ENCODE peak calls at places on chromosomes 2 and 18, in eight cellular contexts. One of them, this sample, is unnamed.

GRCh38 chr18:29439398-29439797 is 1262.5 kb upstream of the CDH2 start:
- DNase-seq in heart right ventricle: no peak
- DNase-seq in left ventricle myocardium inferior: no peak
- DNase-seq in astrocyte: no peak
- DNase-seq in HFFc6: no peak
- DNase-seq in cardiac fibroblast: peak
- DNase-seq in GM20000: no peak
- DNase-seq in esophagus squamous epithelium: no peak
- DNase-seq in this sample: no peak

GRCh38 chr2:191202209-191202721 is 42.9 kb upstream of the MYO1B start:
- DNase-seq in left ventricle myocardium inferior: no peak
- DNase-seq in esophagus squamous epithelium: no peak
- DNase-seq in heart right ventricle: no peak
- DNase-seq in GM20000: no peak
- DNase-seq in HFFc6: peak
- DNase-seq in astrocyte: peak
- DNase-seq in cardiac fibroblast: peak
- DNase-seq in this sample: peak

GRCh38 chr2:172811027-172811426 is 75.4 kb downstream of the RAPGEF4 start:
- DNase-seq in esophagus squamous epithelium: no peak
- DNase-seq in left ventricle myocardium inferior: no peak
- DNase-seq in astrocyte: no peak
- DNase-seq in heart right ventricle: no peak
- DNase-seq in GM20000: no peak
- DNase-seq in cardiac fibroblast: peak
- DNase-seq in HFFc6: no peak
- DNase-seq in this sample: no peak

GRCh38 chr2:24929230-24929629 is 9.2 kb upstream of the ADCY3 start:
- DNase-seq in cardiac fibroblast: no peak
- DNase-seq in left ventricle myocardium inferior: no peak
- DNase-seq in GM20000: no peak
- DNase-seq in astrocyte: no peak
- DNase-seq in HFFc6: no peak
- DNase-seq in heart right ventricle: no peak
- DNase-seq in esophagus squamous epithelium: no peak
- DNase-seq in this sample: peak

GRCh38 chr2:89833780-89834117 is 1142.3 kb downstream of the RPIA start:
- DNase-seq in esophagus squamous epithelium: no peak
- DNase-seq in left ventricle myocardium inferior: no peak
- DNase-seq in heart right ventricle: no peak
- DNase-seq in GM20000: peak
- DNase-seq in cardiac fibroblast: peak
- DNase-seq in astrocyte: peak
- DNase-seq in HFFc6: no peak
- DNase-seq in this sample: peak

GRCh38 chr18:49137093-49137492 is 186.3 kb upstream of the SMAD7 start:
- DNase-seq in heart right ventricle: no peak
- DNase-seq in left ventricle myocardium inferior: no peak
- DNase-seq in cardiac fibroblast: peak
- DNase-seq in esophagus squamous epithelium: no peak
- DNase-seq in GM20000: no peak
- DNase-seq in HFFc6: no peak
- DNase-seq in astrocyte: no peak
- DNase-seq in this sample: no peak

GRCh38 chr18:57141208-57142129 is 5.4 kb upstream of the BOD1L2 start:
- DNase-seq in cardiac fibroblast: no peak
- DNase-seq in GM20000: no peak
- DNase-seq in heart right ventricle: no peak
- DNase-seq in left ventricle myocardium inferior: no peak
- DNase-seq in esophagus squamous epithelium: no peak
- DNase-seq in HFFc6: no peak
- DNase-seq in astrocyte: no peak
- DNase-seq in this sample: peak

GRCh38 chr2:12558519-12558918 is 158.2 kb upstream of the TRIB2 start:
- DNase-seq in astrocyte: no peak
- DNase-seq in cardiac fibroblast: no peak
- DNase-seq in GM20000: no peak
- DNase-seq in esophagus squamous epithelium: no peak
- DNase-seq in HFFc6: no peak
- DNase-seq in heart right ventricle: no peak
- DNase-seq in left ventricle myocardium inferior: no peak
- DNase-seq in this sample: no peak

GRCh38 chr2:159118115-159118858 is 149.8 kb downstream of the TANC1 start:
- DNase-seq in esophagus squamous epithelium: peak
- DNase-seq in GM20000: peak
- DNase-seq in HFFc6: peak
- DNase-seq in heart right ventricle: peak
- DNase-seq in left ventricle myocardium inferior: peak
- DNase-seq in astrocyte: peak
- DNase-seq in cardiac fibroblast: peak
- DNase-seq in this sample: peak

GRCh38 chr2:171957061-171957460 is 34.8 kb downstream of the HAT1 start:
- DNase-seq in astrocyte: no peak
- DNase-seq in GM20000: no peak
- DNase-seq in cardiac fibroblast: no peak
- DNase-seq in left ventricle myocardium inferior: no peak
- DNase-seq in esophagus squamous epithelium: no peak
- DNase-seq in HFFc6: peak
- DNase-seq in heart right ventricle: no peak
- DNase-seq in this sample: peak

GRCh38 chr2:210502997-210503621 is 26.6 kb upstream of the LANCL1 start:
- DNase-seq in astrocyte: peak
- DNase-seq in esophagus squamous epithelium: no peak
- DNase-seq in HFFc6: peak
- DNase-seq in heart right ventricle: no peak
- DNase-seq in cardiac fibroblast: peak
- DNase-seq in left ventricle myocardium inferior: peak
- DNase-seq in GM20000: peak
- DNase-seq in this sample: peak

GRCh38 chr18:46660955-46661749 is 4.1 kb upstream of the LOXHD1 start:
- DNase-seq in astrocyte: peak
- DNase-seq in cardiac fibroblast: peak
- DNase-seq in left ventricle myocardium inferior: no peak
- DNase-seq in heart right ventricle: no peak
- DNase-seq in esophagus squamous epithelium: no peak
- DNase-seq in HFFc6: peak
- DNase-seq in GM20000: no peak
- DNase-seq in this sample: no peak

GRCh38 chr2:16640867-16641266 is 24.8 kb downstream of the CYRIA start:
- DNase-seq in left ventricle myocardium inferior: peak
- DNase-seq in GM20000: no peak
- DNase-seq in astrocyte: no peak
- DNase-seq in cardiac fibroblast: peak
- DNase-seq in esophagus squamous epithelium: no peak
- DNase-seq in HFFc6: no peak
- DNase-seq in heart right ventricle: peak
- DNase-seq in this sample: no peak

GRCh38 chr2:201938151-201938815 is 95.4 kb upstream of the FZD7 start:
- DNase-seq in cardiac fibroblast: no peak
- DNase-seq in heart right ventricle: no peak
- DNase-seq in left ventricle myocardium inferior: no peak
- DNase-seq in HFFc6: no peak
- DNase-seq in GM20000: no peak
- DNase-seq in esophagus squamous epithelium: no peak
- DNase-seq in astrocyte: peak
- DNase-seq in this sample: no peak

GRCh38 chr2:215277942-215278341 is 33.9 kb upstream of the ATIC start:
- DNase-seq in esophagus squamous epithelium: no peak
- DNase-seq in cardiac fibroblast: peak
- DNase-seq in GM20000: no peak
- DNase-seq in HFFc6: no peak
- DNase-seq in astrocyte: peak
- DNase-seq in left ventricle myocardium inferior: no peak
- DNase-seq in heart right ventricle: no peak
- DNase-seq in this sample: peak

GRCh38 chr2:10935953-10936942 is 24.5 kb downstream of the KCNF1 start:
- DNase-seq in heart right ventricle: no peak
- DNase-seq in HFFc6: peak
- DNase-seq in cardiac fibroblast: peak
- DNase-seq in GM20000: no peak
- DNase-seq in esophagus squamous epithelium: no peak
- DNase-seq in astrocyte: peak
- DNase-seq in left ventricle myocardium inferior: no peak
- DNase-seq in this sample: peak

GRCh38 chr2:46985512-46985911 is 69.9 kb upstream of the MCFD2 start:
- DNase-seq in heart right ventricle: no peak
- DNase-seq in GM20000: no peak
- DNase-seq in left ventricle myocardium inferior: no peak
- DNase-seq in cardiac fibroblast: no peak
- DNase-seq in esophagus squamous epithelium: no peak
- DNase-seq in astrocyte: peak
- DNase-seq in HFFc6: peak
- DNase-seq in this sample: no peak

GRCh38 chr2:111054791-111055627 is 65.7 kb upstream of the BCL2L11 start:
- DNase-seq in HFFc6: no peak
- DNase-seq in esophagus squamous epithelium: no peak
- DNase-seq in cardiac fibroblast: no peak
- DNase-seq in GM20000: peak
- DNase-seq in heart right ventricle: no peak
- DNase-seq in astrocyte: peak
- DNase-seq in left ventricle myocardium inferior: no peak
- DNase-seq in this sample: no peak

GRCh38 chr2:36701391-36701795 is 4.9 kb downstream of the VIT start:
- DNase-seq in heart right ventricle: no peak
- DNase-seq in astrocyte: peak
- DNase-seq in esophagus squamous epithelium: no peak
- DNase-seq in HFFc6: peak
- DNase-seq in GM20000: no peak
- DNase-seq in left ventricle myocardium inferior: no peak
- DNase-seq in cardiac fibroblast: no peak
- DNase-seq in this sample: peak

GRCh38 chr2:215572341-215572848 is 136.5 kb upstream of the FN1 start:
- DNase-seq in cardiac fibroblast: no peak
- DNase-seq in astrocyte: no peak
- DNase-seq in HFFc6: no peak
- DNase-seq in heart right ventricle: no peak
- DNase-seq in esophagus squamous epithelium: no peak
- DNase-seq in GM20000: no peak
- DNase-seq in left ventricle myocardium inferior: no peak
- DNase-seq in this sample: no peak

DNA sequence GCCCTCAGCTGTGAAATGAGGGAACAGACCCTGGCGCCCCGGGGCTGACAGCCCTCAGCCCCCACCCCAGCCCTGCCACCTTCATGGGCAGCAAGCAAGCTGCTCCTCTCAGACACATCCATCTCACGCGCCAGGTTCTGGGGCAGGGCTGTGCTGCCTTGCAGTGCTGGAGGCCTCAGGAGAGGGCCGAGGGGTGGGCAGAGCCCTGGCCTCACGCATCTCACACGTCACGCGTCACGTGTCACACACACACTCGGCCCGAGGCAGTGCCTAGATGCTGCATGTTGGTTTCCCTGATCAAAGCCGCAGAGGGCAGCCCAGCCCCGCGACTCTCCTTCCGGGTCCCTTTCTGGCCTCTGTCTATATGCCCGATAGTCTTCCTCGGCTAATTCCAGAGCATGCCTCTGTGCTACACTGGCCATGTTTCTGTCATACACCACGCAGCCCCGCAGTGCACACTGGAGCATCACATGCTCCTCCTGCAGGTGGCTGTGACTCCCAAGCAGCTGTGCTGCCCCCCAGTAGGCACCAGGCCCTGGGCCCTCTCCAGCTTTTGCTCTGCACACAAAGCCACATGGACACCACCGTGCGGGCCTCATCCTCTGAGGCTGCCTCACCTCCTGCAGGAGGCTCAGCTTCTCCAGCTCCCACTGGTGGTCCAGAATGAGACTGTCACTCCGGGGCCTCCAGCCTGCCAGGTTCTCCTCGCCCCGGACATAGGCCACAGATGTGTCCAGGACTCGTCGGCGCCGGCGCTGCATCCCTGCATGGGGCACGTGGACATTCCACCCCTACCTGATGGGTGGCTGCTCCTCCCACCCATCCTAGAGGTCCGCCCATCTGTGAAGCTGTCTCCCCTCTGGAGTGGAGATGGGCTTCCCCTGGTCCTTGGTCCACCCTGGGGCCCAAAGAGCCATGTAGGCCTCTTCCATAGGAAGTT is 31.4 kb downstream of the AQP12A start:
- DNase-seq in heart right ventricle: no peak
- DNase-seq in esophagus squamous epithelium: no peak
- DNase-seq in astrocyte: no peak
- DNase-seq in GM20000: no peak
- DNase-seq in cardiac fibroblast: no peak
- DNase-seq in HFFc6: no peak
- DNase-seq in left ventricle myocardium inferior: no peak
- DNase-seq in this sample: no peak
- TF ChIP-seq CTCF in heart right ventricle: no peak
- TF ChIP-seq CTCF in esophagus squamous epithelium: no peak
- TF ChIP-seq CTCF in astrocyte: no peak
- TF ChIP-seq CTCF in GM20000: no peak
- TF ChIP-seq CTCF in cardiac fibroblast: peak
- TF ChIP-seq CTCF in HFFc6: no peak
- TF ChIP-seq CTCF in left ventricle myocardium inferior: no peak
- TF ChIP-seq CTCF in this sample: no peak

DNA sequence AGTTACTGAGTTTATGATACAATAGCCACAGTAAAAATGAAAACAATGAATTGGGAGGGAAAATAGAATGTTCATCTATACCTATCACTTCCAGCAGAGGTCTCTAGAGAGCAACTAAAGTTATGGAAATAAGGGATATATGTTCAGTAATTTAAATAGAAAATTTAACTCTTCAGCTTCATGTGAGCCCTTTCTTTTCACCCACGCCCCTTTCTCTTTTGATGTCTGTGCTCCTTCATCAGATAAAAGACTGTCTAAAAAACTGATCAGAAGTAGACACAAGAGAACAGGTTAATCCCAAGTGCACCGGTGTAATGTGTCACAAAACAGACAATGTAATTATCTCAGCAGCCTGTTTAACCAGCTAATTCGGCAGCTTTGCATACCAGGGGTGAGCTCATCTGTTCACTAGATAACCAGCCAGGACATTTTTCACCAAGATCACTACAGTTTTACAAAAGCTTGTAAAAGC is 238.5 kb upstream of the ERBB4 start:
- DNase-seq in esophagus squamous epithelium: no peak
- DNase-seq in astrocyte: peak
- DNase-seq in heart right ventricle: no peak
- DNase-seq in cardiac fibroblast: peak
- DNase-seq in left ventricle myocardium inferior: no peak
- DNase-seq in GM20000: peak
- DNase-seq in HFFc6: peak
- DNase-seq in this sample: peak
- TF ChIP-seq CTCF in esophagus squamous epithelium: peak
- TF ChIP-seq CTCF in astrocyte: peak
- TF ChIP-seq CTCF in heart right ventricle: peak
- TF ChIP-seq CTCF in cardiac fibroblast: peak
- TF ChIP-seq CTCF in left ventricle myocardium inferior: peak
- TF ChIP-seq CTCF in GM20000: no peak
- TF ChIP-seq CTCF in HFFc6: peak
- TF ChIP-seq CTCF in this sample: peak

GRCh38 chr2:157793053-157793612 is 83.0 kb downstream of the ACVR1 start:
- DNase-seq in GM20000: no peak
- DNase-seq in cardiac fibroblast: no peak
- DNase-seq in HFFc6: no peak
- DNase-seq in heart right ventricle: no peak
- DNase-seq in esophagus squamous epithelium: no peak
- DNase-seq in astrocyte: no peak
- DNase-seq in left ventricle myocardium inferior: no peak
- DNase-seq in this sample: no peak
- TF ChIP-seq CTCF in GM20000: no peak
- TF ChIP-seq CTCF in cardiac fibroblast: peak
- TF ChIP-seq CTCF in HFFc6: peak
- TF ChIP-seq CTCF in heart right ventricle: no peak
- TF ChIP-seq CTCF in esophagus squamous epithelium: no peak
- TF ChIP-seq CTCF in astrocyte: peak
- TF ChIP-seq CTCF in left ventricle myocardium inferior: no peak
- TF ChIP-seq CTCF in this sample: no peak

GRCh38 chr2:71452565-71452964 is 796 bp upstream of the DYSF start:
- DNase-seq in HFFc6: peak
- DNase-seq in heart right ventricle: no peak
- DNase-seq in astrocyte: no peak
- DNase-seq in left ventricle myocardium inferior: peak
- DNase-seq in cardiac fibroblast: peak
- DNase-seq in GM20000: peak
- DNase-seq in esophagus squamous epithelium: no peak
- DNase-seq in this sample: peak
- TF ChIP-seq CTCF in HFFc6: peak
- TF ChIP-seq CTCF in heart right ventricle: peak
- TF ChIP-seq CTCF in astrocyte: peak
- TF ChIP-seq CTCF in left ventricle myocardium inferior: peak
- TF ChIP-seq CTCF in cardiac fibroblast: peak
- TF ChIP-seq CTCF in GM20000: no peak
- TF ChIP-seq CTCF in esophagus squamous epithelium: peak
- TF ChIP-seq CTCF in this sample: no peak